ENCODE peak calls at places on chromosomes 11 and 22, in four cellular contexts. One of them, this sample, is unnamed.

GRCh38 chr11:102620179-102620578 is 5.0 kb downstream of the MMP20 start:
- DNase-seq in IMR-90: no peak
- DNase-seq in GM12878: no peak
- DNase-seq in K562: no peak
- DNase-seq in this sample: no peak

GRCh38 chr22:38033522-38034277 is 23.5 kb upstream of the PICK1 start:
- DNase-seq in GM12878: no peak
- DNase-seq in K562: peak; percentile 17
- DNase-seq in IMR-90: no peak
- DNase-seq in this sample: no peak

GRCh38 chr22:26740253-26740652 is 82.9 kb downstream of the MIAT start:
- DNase-seq in IMR-90: no peak
- DNase-seq in GM12878: no peak
- DNase-seq in K562: no peak
- DNase-seq in this sample: no peak

GRCh38 chr11:80727315-80727714 is 1286.5 kb upstream of the TENM4 start:
- DNase-seq in IMR-90: no peak
- DNase-seq in GM12878: peak; percentile 5
- DNase-seq in K562: no peak
- DNase-seq in this sample: peak; percentile 48

GRCh38 chr11:26651916-26652315 is 69.9 kb downstream of the SLC5A12 start:
- DNase-seq in K562: no peak
- DNase-seq in GM12878: no peak
- DNase-seq in IMR-90: no peak
- DNase-seq in this sample: no peak

GRCh38 chr11:8354622-8355417 is 91.1 kb upstream of the LMO1 start:
- DNase-seq in IMR-90: no peak
- DNase-seq in GM12878: no peak
- DNase-seq in K562: no peak
- DNase-seq in this sample: no peak

GRCh38 chr11:35077709-35078695 is 61.0 kb upstream of the CD44 start:
- DNase-seq in IMR-90: peak; percentile 84
- DNase-seq in K562: no peak
- DNase-seq in GM12878: peak; percentile 88
- DNase-seq in this sample: no peak

GRCh38 chr11:61168292-61168691 is 7.1 kb upstream of the VPS37C start:
- DNase-seq in IMR-90: no peak
- DNase-seq in K562: no peak
- DNase-seq in GM12878: no peak
- DNase-seq in this sample: no peak

GRCh38 chr11:97794876-97795275 is 1225.9 kb upstream of the CNTN5 start:
- DNase-seq in IMR-90: no peak
- DNase-seq in GM12878: no peak
- DNase-seq in K562: no peak
- DNase-seq in this sample: no peak

GRCh38 chr11:114154271-114155047 is 94.9 kb downstream of the ZBTB16 start:
- DNase-seq in K562: no peak
- DNase-seq in GM12878: no peak
- DNase-seq in IMR-90: no peak
- DNase-seq in this sample: no peak

GRCh38 chr22:21044931-21045584 is 688 bp upstream of the LRRC74B start:
- DNase-seq in K562: peak; percentile 73
- DNase-seq in GM12878: no peak
- DNase-seq in IMR-90: peak; percentile 65
- DNase-seq in this sample: no peak

GRCh38 chr11:19646921-19647320 is 65.7 kb upstream of the NAV2 start:
- DNase-seq in IMR-90: peak; percentile 93
- DNase-seq in K562: no peak
- DNase-seq in GM12878: no peak
- DNase-seq in this sample: no peak

GRCh38 chr22:17368144-17368726 is 1.0 kb upstream of the CECR2 start:
- DNase-seq in K562: no peak
- DNase-seq in GM12878: no peak
- DNase-seq in IMR-90: no peak
- DNase-seq in this sample: no peak

GRCh38 chr22:41447435-41448188 is 1.0 kb upstream of the TOB2 start:
- DNase-seq in K562: peak; percentile 41
- DNase-seq in GM12878: no peak
- DNase-seq in IMR-90: peak; percentile 50
- DNase-seq in this sample: peak; percentile 78

GRCh38 chr11:119195680-119196079 is 10.4 kb downstream of the NHERF4 start:
- DNase-seq in K562: peak; percentile 58
- DNase-seq in GM12878: no peak
- DNase-seq in IMR-90: peak; percentile 58
- DNase-seq in this sample: peak; percentile 92

GRCh38 chr22:28986366-28986765 is 75.3 kb downstream of the C22orf31 start:
- DNase-seq in K562: no peak
- DNase-seq in IMR-90: no peak
- DNase-seq in GM12878: no peak
- DNase-seq in this sample: no peak

GRCh38 chr11:34706709-34707461 is 86.0 kb downstream of the EHF start:
- DNase-seq in GM12878: no peak
- DNase-seq in K562: no peak
- DNase-seq in IMR-90: no peak
- DNase-seq in this sample: no peak

DNA sequence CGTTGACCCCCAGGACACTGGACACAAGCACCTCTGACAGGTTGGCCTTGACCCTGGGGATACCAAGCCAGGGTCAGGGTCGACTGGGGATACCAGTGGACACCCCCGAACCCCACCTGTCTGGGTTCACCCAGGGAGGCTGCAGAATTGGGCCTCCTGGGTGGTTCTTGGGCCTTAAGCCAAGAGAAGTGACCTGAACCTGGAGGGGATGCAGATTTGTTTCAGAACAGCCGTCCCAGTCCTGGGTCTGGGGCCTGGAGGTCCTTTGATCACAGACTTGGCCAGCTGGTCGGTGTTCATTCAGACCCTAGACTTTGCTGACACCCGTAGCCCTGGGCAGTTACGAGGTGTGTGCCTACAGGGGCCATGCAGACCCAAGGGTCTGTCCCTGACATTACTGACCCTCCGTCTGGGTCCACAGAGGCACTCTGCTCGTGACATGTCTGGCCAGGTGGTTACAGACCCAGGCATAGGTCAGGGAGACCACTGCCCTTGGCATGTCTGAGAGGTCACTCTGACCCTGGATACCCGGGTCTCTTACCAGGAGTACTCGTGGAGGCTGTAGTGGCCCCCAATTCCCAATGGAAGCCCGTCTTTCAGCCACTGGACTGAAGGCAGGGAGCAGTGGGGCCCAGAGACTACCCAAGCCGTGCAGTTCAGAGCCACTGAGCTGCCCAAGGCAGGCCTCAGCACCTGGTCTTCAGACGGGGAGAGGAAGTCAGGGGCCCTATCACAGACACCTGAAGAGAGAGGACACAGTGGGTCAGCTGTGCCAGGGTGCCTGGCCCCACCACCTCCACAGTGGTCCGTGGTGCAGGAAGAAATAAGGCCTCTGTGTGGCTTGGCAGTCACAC is 6.4 kb downstream of the SIGIRR start:
- DNase-seq in K562: no peak
- DNase-seq in IMR-90: no peak
- DNase-seq in GM12878: no peak
- DNase-seq in this sample: no peak
- TF ChIP-seq CHD1 in K562: no peak
- TF ChIP-seq CHD1 in IMR-90: no peak
- TF ChIP-seq CHD1 in GM12878: no peak
- TF ChIP-seq CHD1 in this sample: no peak

GRCh38 chr22:22691716-22692701 is 47.6 kb downstream of the GGTLC2 start:
- DNase-seq in IMR-90: no peak
- DNase-seq in K562: no peak
- DNase-seq in GM12878: no peak
- DNase-seq in this sample: no peak
- TF ChIP-seq CHD1 in IMR-90: no peak
- TF ChIP-seq CHD1 in K562: no peak
- TF ChIP-seq CHD1 in GM12878: no peak
- TF ChIP-seq CHD1 in this sample: no peak

DNA sequence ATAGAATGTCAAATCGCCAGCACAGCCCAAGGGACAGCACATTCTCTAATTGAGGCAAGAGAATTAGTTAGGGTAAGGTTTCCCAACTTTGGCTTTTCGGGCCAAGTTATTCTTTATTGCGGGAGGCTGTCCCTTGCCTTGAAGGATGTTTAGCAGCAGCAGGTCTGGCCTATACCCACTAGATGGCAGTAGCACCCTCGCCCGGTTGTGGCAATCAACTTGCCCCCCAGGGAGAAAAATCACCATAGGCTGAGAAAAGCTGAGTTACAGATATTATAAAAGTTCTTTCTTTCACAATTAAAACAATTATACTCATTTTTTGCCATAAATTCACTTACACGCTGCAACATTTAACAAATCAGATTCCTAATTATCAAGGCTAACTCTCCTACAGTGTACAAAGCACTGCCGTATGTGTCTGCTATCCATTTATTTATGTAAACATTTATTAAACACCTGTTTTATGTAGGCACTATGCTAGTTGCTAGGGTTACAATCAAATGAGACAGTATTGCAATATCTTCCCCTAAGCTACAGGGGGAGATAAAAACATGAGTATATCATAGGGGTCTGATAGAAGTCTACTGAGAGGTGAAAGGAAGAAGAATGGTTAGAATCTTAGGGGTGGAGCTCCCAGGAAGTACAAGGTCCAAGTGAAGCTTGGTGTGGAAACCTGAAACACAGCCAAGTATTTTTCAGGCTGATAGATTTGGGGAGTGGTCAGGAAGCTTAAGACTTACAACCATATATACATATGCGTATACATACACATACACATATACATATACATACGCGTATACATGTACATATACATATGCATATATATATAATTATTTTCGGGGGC is 452.3 kb downstream of the RAB38 start:
- DNase-seq in GM12878: no peak
- DNase-seq in IMR-90: peak; percentile 2
- DNase-seq in K562: peak; percentile 13
- DNase-seq in this sample: peak; percentile 66
- TF ChIP-seq CHD1 in GM12878: no peak
- TF ChIP-seq CHD1 in IMR-90: no peak
- TF ChIP-seq CHD1 in K562: no peak
- TF ChIP-seq CHD1 in this sample: no peak

GRCh38 chr22:35456757-35457156 is 56.8 kb downstream of the MCM5 start:
- DNase-seq in GM12878: no peak
- DNase-seq in K562: no peak
- DNase-seq in IMR-90: no peak
- DNase-seq in this sample: no peak

GRCh38 chr22:35457729-35458546 is 58.0 kb downstream of the MCM5 start:
- DNase-seq in IMR-90: peak; percentile 34
- DNase-seq in K562: no peak
- DNase-seq in GM12878: no peak
- DNase-seq in this sample: no peak

GRCh38 chr22:35460678-35461077 is 60.7 kb downstream of the MCM5 start:
- DNase-seq in IMR-90: no peak
- DNase-seq in K562: no peak
- DNase-seq in GM12878: no peak
- DNase-seq in this sample: no peak

GRCh38 chr22:35459423-35459894 is 59.5 kb downstream of the MCM5 start:
- DNase-seq in IMR-90: no peak
- DNase-seq in GM12878: no peak
- DNase-seq in K562: no peak
- DNase-seq in this sample: no peak

GRCh38 chr22:35458547-35459422 is 58.8 kb downstream of the MCM5 start:
- DNase-seq in K562: no peak
- DNase-seq in GM12878: no peak
- DNase-seq in IMR-90: no peak
- DNase-seq in this sample: no peak
- TF ChIP-seq CHD1 in K562: no peak
- TF ChIP-seq CHD1 in GM12878: no peak
- TF ChIP-seq CHD1 in IMR-90: no peak
- TF ChIP-seq CHD1 in this sample: no peak

GRCh38 chr22:25624486-25624885 is 60.0 kb downstream of the GRK3 start:
- DNase-seq in GM12878: no peak
- DNase-seq in K562: no peak
- DNase-seq in IMR-90: no peak
- DNase-seq in this sample: no peak

GRCh38 chr22:25623851-25624250 is 59.4 kb downstream of the GRK3 start:
- DNase-seq in K562: no peak
- DNase-seq in GM12878: no peak
- DNase-seq in IMR-90: no peak
- DNase-seq in this sample: no peak

GRCh38 chr22:25622011-25622410 is 57.5 kb downstream of the GRK3 start:
- DNase-seq in GM12878: no peak
- DNase-seq in K562: no peak
- DNase-seq in IMR-90: peak; percentile 23
- DNase-seq in this sample: no peak

GRCh38 chr22:25626146-25626992 is 61.9 kb downstream of the GRK3 start:
- DNase-seq in K562: no peak
- DNase-seq in GM12878: no peak
- DNase-seq in IMR-90: no peak
- DNase-seq in this sample: no peak

GRCh38 chr22:25623310-25623734 is 58.8 kb downstream of the GRK3 start:
- DNase-seq in K562: no peak
- DNase-seq in IMR-90: no peak
- DNase-seq in GM12878: peak; percentile 93
- DNase-seq in this sample: no peak
- TF ChIP-seq CHD1 in K562: no peak
- TF ChIP-seq CHD1 in IMR-90: no peak
- TF ChIP-seq CHD1 in GM12878: no peak
- TF ChIP-seq CHD1 in this sample: no peak